ENCODE peak calls at places on chromosomes 5 and 9, in seven cellular contexts. One of them, this sample, is unnamed.
A peak's percentile ranks its signal among the peaks of the same experiment; 100 is the strongest.

GRCh38 chr5:78005021-78005785 is 229.1 kb upstream of the TBCA start:
- DNase-seq in fibroblast of lung: peak; percentile 54
- DNase-seq in anterior cingulate cortex: no peak
- DNase-seq in AG04450: no peak
- DNase-seq in kidney tubule cell: no peak
- DNase-seq in activated T-cell treated with anti-CD3 and anti-CD28 coated beads for 1 hour: no peak
- DNase-seq in HT1080: peak; percentile 59
- DNase-seq in this sample: no peak

GRCh38 chr9:17063535-17064135 is 71.2 kb upstream of the CNTLN start:
- DNase-seq in kidney tubule cell: peak; percentile 64
- DNase-seq in fibroblast of lung: peak; percentile 48
- DNase-seq in activated T-cell treated with anti-CD3 and anti-CD28 coated beads for 1 hour: no peak
- DNase-seq in anterior cingulate cortex: no peak
- DNase-seq in AG04450: peak; percentile 23
- DNase-seq in HT1080: peak; percentile 31
- DNase-seq in this sample: no peak

GRCh38 chr9:124257865-124258764 is at the start of gene NEK6:
- DNase-seq in AG04450: no peak
- DNase-seq in fibroblast of lung: peak; percentile 69
- DNase-seq in activated T-cell treated with anti-CD3 and anti-CD28 coated beads for 1 hour: peak; percentile 6
- DNase-seq in HT1080: peak; percentile 27
- DNase-seq in kidney tubule cell: peak; percentile 65
- DNase-seq in anterior cingulate cortex: peak; percentile 63
- DNase-seq in this sample: no peak

GRCh38 chr5:84885479-84886258 is 501.0 kb upstream of the EDIL3 start:
- DNase-seq in activated T-cell treated with anti-CD3 and anti-CD28 coated beads for 1 hour: no peak
- DNase-seq in AG04450: peak; percentile 51
- DNase-seq in anterior cingulate cortex: no peak
- DNase-seq in HT1080: peak; percentile 47
- DNase-seq in kidney tubule cell: no peak
- DNase-seq in fibroblast of lung: peak; percentile 95
- DNase-seq in this sample: no peak

GRCh38 chr9:123368023-123368422 is 12.0 kb downstream of the CRB2 start:
- DNase-seq in HT1080: no peak
- DNase-seq in fibroblast of lung: no peak
- DNase-seq in kidney tubule cell: peak; percentile 36
- DNase-seq in anterior cingulate cortex: no peak
- DNase-seq in activated T-cell treated with anti-CD3 and anti-CD28 coated beads for 1 hour: no peak
- DNase-seq in AG04450: no peak
- DNase-seq in this sample: no peak

GRCh38 chr9:4689687-4690104 is 10.3 kb downstream of the CDC37L1 start:
- DNase-seq in fibroblast of lung: peak; percentile 42
- DNase-seq in kidney tubule cell: peak; percentile 30
- DNase-seq in activated T-cell treated with anti-CD3 and anti-CD28 coated beads for 1 hour: no peak
- DNase-seq in AG04450: no peak
- DNase-seq in anterior cingulate cortex: no peak
- DNase-seq in HT1080: no peak
- DNase-seq in this sample: no peak

GRCh38 chr5:79202076-79202475 is 33.9 kb upstream of the JMY start:
- DNase-seq in anterior cingulate cortex: no peak
- DNase-seq in kidney tubule cell: peak; percentile 83
- DNase-seq in HT1080: peak; percentile 67
- DNase-seq in AG04450: no peak
- DNase-seq in fibroblast of lung: peak; percentile 80
- DNase-seq in activated T-cell treated with anti-CD3 and anti-CD28 coated beads for 1 hour: no peak
- DNase-seq in this sample: no peak

GRCh38 chr5:177537389-177538361 is 16.7 kb downstream of the FAM193B start:
- DNase-seq in kidney tubule cell: peak; percentile 87
- DNase-seq in fibroblast of lung: peak; percentile 85
- DNase-seq in HT1080: peak; percentile 33
- DNase-seq in anterior cingulate cortex: no peak
- DNase-seq in AG04450: peak; percentile 76
- DNase-seq in activated T-cell treated with anti-CD3 and anti-CD28 coated beads for 1 hour: no peak
- DNase-seq in this sample: no peak

GRCh38 chr5:112121268-112121667 is 297.8 kb downstream of the EPB41L4A start:
- DNase-seq in anterior cingulate cortex: no peak
- DNase-seq in activated T-cell treated with anti-CD3 and anti-CD28 coated beads for 1 hour: no peak
- DNase-seq in HT1080: peak; percentile 5
- DNase-seq in AG04450: no peak
- DNase-seq in fibroblast of lung: peak; percentile 39
- DNase-seq in kidney tubule cell: no peak
- DNase-seq in this sample: no peak

GRCh38 chr9:128628471-128629048 is 28.1 kb downstream of the DYNC2I2 start:
- DNase-seq in HT1080: no peak
- DNase-seq in activated T-cell treated with anti-CD3 and anti-CD28 coated beads for 1 hour: no peak
- DNase-seq in kidney tubule cell: no peak
- DNase-seq in anterior cingulate cortex: no peak
- DNase-seq in fibroblast of lung: no peak
- DNase-seq in AG04450: no peak
- DNase-seq in this sample: no peak

GRCh38 chr5:72307573-72307967 is 12.5 kb downstream of the MRPS27 start:
- DNase-seq in fibroblast of lung: peak; percentile 17
- DNase-seq in HT1080: no peak
- DNase-seq in activated T-cell treated with anti-CD3 and anti-CD28 coated beads for 1 hour: no peak
- DNase-seq in anterior cingulate cortex: no peak
- DNase-seq in AG04450: no peak
- DNase-seq in kidney tubule cell: no peak
- DNase-seq in this sample: no peak

GRCh38 chr9:33785914-33786313 is 9.4 kb upstream of the PRSS3 start:
- DNase-seq in activated T-cell treated with anti-CD3 and anti-CD28 coated beads for 1 hour: no peak
- DNase-seq in anterior cingulate cortex: no peak
- DNase-seq in AG04450: no peak
- DNase-seq in fibroblast of lung: peak; percentile 24
- DNase-seq in HT1080: no peak
- DNase-seq in kidney tubule cell: no peak
- DNase-seq in this sample: no peak

GRCh38 chr9:114207034-114207815 is 51.9 kb downstream of the COL27A1 start:
- DNase-seq in anterior cingulate cortex: no peak
- DNase-seq in HT1080: peak; percentile 78
- DNase-seq in fibroblast of lung: peak; percentile 54
- DNase-seq in activated T-cell treated with anti-CD3 and anti-CD28 coated beads for 1 hour: no peak
- DNase-seq in kidney tubule cell: peak; percentile 74
- DNase-seq in AG04450: no peak
- DNase-seq in this sample: no peak

GRCh38 chr5:169641253-169641652 is 4.2 kb downstream of the DOCK2 start:
- DNase-seq in activated T-cell treated with anti-CD3 and anti-CD28 coated beads for 1 hour: no peak
- DNase-seq in AG04450: no peak
- DNase-seq in HT1080: no peak
- DNase-seq in kidney tubule cell: peak; percentile 26
- DNase-seq in fibroblast of lung: peak; percentile 25
- DNase-seq in anterior cingulate cortex: no peak
- DNase-seq in this sample: no peak

GRCh38 chr9:13896047-13896446 is 417.9 kb downstream of the NFIB start:
- DNase-seq in kidney tubule cell: no peak
- DNase-seq in activated T-cell treated with anti-CD3 and anti-CD28 coated beads for 1 hour: no peak
- DNase-seq in fibroblast of lung: peak; percentile 5
- DNase-seq in anterior cingulate cortex: no peak
- DNase-seq in AG04450: no peak
- DNase-seq in HT1080: no peak
- DNase-seq in this sample: no peak

GRCh38 chr9:86413966-86414880 is 60.0 kb upstream of the TUT7 start:
- DNase-seq in fibroblast of lung: peak; percentile 25
- DNase-seq in HT1080: peak; percentile 65
- DNase-seq in activated T-cell treated with anti-CD3 and anti-CD28 coated beads for 1 hour: no peak
- DNase-seq in AG04450: no peak
- DNase-seq in anterior cingulate cortex: no peak
- DNase-seq in kidney tubule cell: peak; percentile 49
- DNase-seq in this sample: peak; percentile 32

GRCh38 chr9:75788006-75788634 is 102.4 kb upstream of the PCSK5 start:
- DNase-seq in anterior cingulate cortex: no peak
- DNase-seq in AG04450: no peak
- DNase-seq in HT1080: peak; percentile 69
- DNase-seq in kidney tubule cell: no peak
- DNase-seq in activated T-cell treated with anti-CD3 and anti-CD28 coated beads for 1 hour: no peak
- DNase-seq in fibroblast of lung: peak; percentile 27
- DNase-seq in this sample: no peak

GRCh38 chr5:101517795-101518194 is 614.7 kb upstream of the ST8SIA4 start:
- DNase-seq in activated T-cell treated with anti-CD3 and anti-CD28 coated beads for 1 hour: no peak
- DNase-seq in HT1080: no peak
- DNase-seq in AG04450: no peak
- DNase-seq in kidney tubule cell: no peak
- DNase-seq in fibroblast of lung: no peak
- DNase-seq in anterior cingulate cortex: no peak
- DNase-seq in this sample: no peak

GRCh38 chr9:96484521-96484931 is 34.6 kb downstream of the HABP4 start:
- DNase-seq in HT1080: no peak
- DNase-seq in kidney tubule cell: no peak
- DNase-seq in anterior cingulate cortex: no peak
- DNase-seq in activated T-cell treated with anti-CD3 and anti-CD28 coated beads for 1 hour: no peak
- DNase-seq in AG04450: no peak
- DNase-seq in fibroblast of lung: peak; percentile 18
- DNase-seq in this sample: no peak

GRCh38 chr5:96113170-96113939 is 151.7 kb upstream of the ELL2 start:
- DNase-seq in AG04450: no peak
- DNase-seq in kidney tubule cell: no peak
- DNase-seq in HT1080: no peak
- DNase-seq in anterior cingulate cortex: no peak
- DNase-seq in fibroblast of lung: no peak
- DNase-seq in activated T-cell treated with anti-CD3 and anti-CD28 coated beads for 1 hour: no peak
- DNase-seq in this sample: no peak

GRCh38 chr5:66529704-66530103 is 66.5 kb upstream of the MAST4 start:
- DNase-seq in fibroblast of lung: no peak
- DNase-seq in HT1080: no peak
- DNase-seq in anterior cingulate cortex: no peak
- DNase-seq in activated T-cell treated with anti-CD3 and anti-CD28 coated beads for 1 hour: no peak
- DNase-seq in AG04450: no peak
- DNase-seq in kidney tubule cell: no peak
- DNase-seq in this sample: no peak

GRCh38 chr5:137306903-137307302 is 192.2 kb downstream of the SPOCK1 start:
- DNase-seq in activated T-cell treated with anti-CD3 and anti-CD28 coated beads for 1 hour: no peak
- DNase-seq in kidney tubule cell: no peak
- DNase-seq in HT1080: no peak
- DNase-seq in anterior cingulate cortex: no peak
- DNase-seq in fibroblast of lung: no peak
- DNase-seq in AG04450: no peak
- DNase-seq in this sample: no peak

GRCh38 chr5:39270172-39270848 is 50.9 kb upstream of the FYB1 start:
- DNase-seq in anterior cingulate cortex: no peak
- DNase-seq in AG04450: no peak
- DNase-seq in fibroblast of lung: no peak
- DNase-seq in activated T-cell treated with anti-CD3 and anti-CD28 coated beads for 1 hour: no peak
- DNase-seq in kidney tubule cell: no peak
- DNase-seq in HT1080: no peak
- DNase-seq in this sample: no peak

GRCh38 chr9:75903785-75904360 is 13.4 kb downstream of the PCSK5 start:
- DNase-seq in anterior cingulate cortex: no peak
- DNase-seq in fibroblast of lung: peak; percentile 89
- DNase-seq in activated T-cell treated with anti-CD3 and anti-CD28 coated beads for 1 hour: no peak
- DNase-seq in AG04450: no peak
- DNase-seq in kidney tubule cell: peak; percentile 95
- DNase-seq in HT1080: peak; percentile 85
- DNase-seq in this sample: no peak

GRCh38 chr9:119834064-119834620 is 464.9 kb upstream of the BRINP1 start:
- DNase-seq in activated T-cell treated with anti-CD3 and anti-CD28 coated beads for 1 hour: no peak
- DNase-seq in AG04450: no peak
- DNase-seq in anterior cingulate cortex: no peak
- DNase-seq in kidney tubule cell: no peak
- DNase-seq in HT1080: no peak
- DNase-seq in fibroblast of lung: no peak
- DNase-seq in this sample: no peak

GRCh38 chr5:5981562-5981961 is 396.8 kb downstream of the MED10 start:
- DNase-seq in activated T-cell treated with anti-CD3 and anti-CD28 coated beads for 1 hour: no peak
- DNase-seq in fibroblast of lung: no peak
- DNase-seq in anterior cingulate cortex: no peak
- DNase-seq in kidney tubule cell: no peak
- DNase-seq in AG04450: no peak
- DNase-seq in HT1080: no peak
- DNase-seq in this sample: no peak

GRCh38 chr5:32964246-32964645 is 253.1 kb downstream of the NPR3 start:
- DNase-seq in HT1080: no peak
- DNase-seq in kidney tubule cell: no peak
- DNase-seq in activated T-cell treated with anti-CD3 and anti-CD28 coated beads for 1 hour: no peak
- DNase-seq in AG04450: no peak
- DNase-seq in fibroblast of lung: peak; percentile 38
- DNase-seq in anterior cingulate cortex: no peak
- DNase-seq in this sample: no peak

GRCh38 chr9:108163321-108164005 is 673.9 kb upstream of the KLF4 start:
- DNase-seq in anterior cingulate cortex: no peak
- DNase-seq in kidney tubule cell: peak; percentile 20
- DNase-seq in HT1080: peak; percentile 21
- DNase-seq in fibroblast of lung: peak; percentile 79
- DNase-seq in AG04450: no peak
- DNase-seq in activated T-cell treated with anti-CD3 and anti-CD28 coated beads for 1 hour: no peak
- DNase-seq in this sample: no peak

GRCh38 chr5:95375591-95375990 is 15.6 kb upstream of the FAM81B start:
- DNase-seq in kidney tubule cell: peak; percentile 13
- DNase-seq in AG04450: no peak
- DNase-seq in anterior cingulate cortex: no peak
- DNase-seq in HT1080: no peak
- DNase-seq in fibroblast of lung: peak; percentile 20
- DNase-seq in activated T-cell treated with anti-CD3 and anti-CD28 coated beads for 1 hour: no peak
- DNase-seq in this sample: no peak

GRCh38 chr5:138354926-138355378 is 2.5 kb downstream of the KDM3B start:
- DNase-seq in AG04450: no peak
- DNase-seq in HT1080: peak; percentile 64
- DNase-seq in kidney tubule cell: peak; percentile 85
- DNase-seq in fibroblast of lung: peak; percentile 88
- DNase-seq in activated T-cell treated with anti-CD3 and anti-CD28 coated beads for 1 hour: no peak
- DNase-seq in anterior cingulate cortex: no peak
- DNase-seq in this sample: peak; percentile 35

GRCh38 chr5:68060382-68060781 is 155.2 kb upstream of the PIK3R1 start:
- DNase-seq in fibroblast of lung: no peak
- DNase-seq in kidney tubule cell: no peak
- DNase-seq in AG04450: no peak
- DNase-seq in anterior cingulate cortex: no peak
- DNase-seq in activated T-cell treated with anti-CD3 and anti-CD28 coated beads for 1 hour: no peak
- DNase-seq in HT1080: no peak
- DNase-seq in this sample: no peak

GRCh38 chr9:106678273-106678672 is 184.7 kb upstream of the ZNF462 start:
- DNase-seq in anterior cingulate cortex: no peak
- DNase-seq in activated T-cell treated with anti-CD3 and anti-CD28 coated beads for 1 hour: no peak
- DNase-seq in kidney tubule cell: no peak
- DNase-seq in AG04450: no peak
- DNase-seq in HT1080: no peak
- DNase-seq in fibroblast of lung: no peak
- DNase-seq in this sample: no peak

GRCh38 chr5:56326116-56326515 is 93.0 kb upstream of the ANKRD55 start:
- DNase-seq in activated T-cell treated with anti-CD3 and anti-CD28 coated beads for 1 hour: no peak
- DNase-seq in fibroblast of lung: no peak
- DNase-seq in HT1080: no peak
- DNase-seq in AG04450: no peak
- DNase-seq in kidney tubule cell: no peak
- DNase-seq in anterior cingulate cortex: no peak
- DNase-seq in this sample: no peak

GRCh38 chr9:98775831-98776441 is 20.4 kb downstream of the ANKS6 start:
- DNase-seq in fibroblast of lung: peak; percentile 62
- DNase-seq in HT1080: peak; percentile 48
- DNase-seq in anterior cingulate cortex: no peak
- DNase-seq in kidney tubule cell: peak; percentile 63
- DNase-seq in AG04450: peak; percentile 52
- DNase-seq in activated T-cell treated with anti-CD3 and anti-CD28 coated beads for 1 hour: no peak
- DNase-seq in this sample: peak; percentile 21

GRCh38 chr9:78023003-78023741 is 8.4 kb downstream of the GNAQ start:
- DNase-seq in kidney tubule cell: peak; percentile 97
- DNase-seq in activated T-cell treated with anti-CD3 and anti-CD28 coated beads for 1 hour: no peak
- DNase-seq in anterior cingulate cortex: no peak
- DNase-seq in AG04450: peak; percentile 47
- DNase-seq in fibroblast of lung: peak; percentile 83
- DNase-seq in HT1080: no peak
- DNase-seq in this sample: no peak

GRCh38 chr5:44389410-44389879 is at the start of gene FGF10:
- DNase-seq in HT1080: no peak
- DNase-seq in kidney tubule cell: no peak
- DNase-seq in activated T-cell treated with anti-CD3 and anti-CD28 coated beads for 1 hour: no peak
- DNase-seq in fibroblast of lung: peak; percentile 1
- DNase-seq in AG04450: no peak
- DNase-seq in anterior cingulate cortex: peak; percentile 1
- DNase-seq in this sample: no peak

GRCh38 chr5:74251106-74252032 is 389.2 kb downstream of the ENC1 start:
- DNase-seq in fibroblast of lung: peak; percentile 99
- DNase-seq in activated T-cell treated with anti-CD3 and anti-CD28 coated beads for 1 hour: no peak
- DNase-seq in HT1080: peak; percentile 97
- DNase-seq in kidney tubule cell: peak; percentile 98
- DNase-seq in AG04450: peak; percentile 85
- DNase-seq in anterior cingulate cortex: no peak
- DNase-seq in this sample: no peak

GRCh38 chr9:99231708-99232107 is 9.6 kb downstream of the SEC61B start:
- DNase-seq in fibroblast of lung: no peak
- DNase-seq in HT1080: peak; percentile 6
- DNase-seq in AG04450: no peak
- DNase-seq in kidney tubule cell: peak; percentile 11
- DNase-seq in anterior cingulate cortex: no peak
- DNase-seq in activated T-cell treated with anti-CD3 and anti-CD28 coated beads for 1 hour: no peak
- DNase-seq in this sample: no peak

This sample was measured in naive thymus-derived CD4-positive, alpha-beta T cell.